ENCODE peak calls at places on chromosomes 13 and 19, in nine cellular contexts. B is GM23338, V is K562, G is stomach, N is HL-60, U is suprapubic skin, J is transverse colon, S is endothelial cell of umbilical vein, W is breast epithelium. A is an unnamed sample.

GRCh38 chr13:30133976-30134375 is 173.4 kb downstream of the KATNAL1 start:
- DNase-seq in W (no peak), S (no peak), V (no peak), N (no peak), J (no peak), G (no peak), U (no peak), B (no peak), A (no peak)

GRCh38 chr13:60538566-60538965 is 141.5 kb downstream of the TDRD3 start:
- DNase-seq in U (no peak), S (no peak), J (no peak), G (no peak), W (no peak), B (peak; percentile 8), V (no peak), N (no peak), A (no peak)

GRCh38 chr19:840519-841206 is at the start of gene PRTN3:
- DNase-seq in V (no peak), J (no peak), G (no peak), B (no peak), U (peak; percentile 79), W (no peak), S (no peak), N (peak; percentile 90), A (no peak)

GRCh38 chr19:8610041-8610927 is at the start of gene ADAMTS10:
- DNase-seq in G (no peak), J (peak; percentile 18), W (no peak), U (no peak), V (peak; percentile 75), N (peak; percentile 16), S (no peak), B (peak; percentile 76), A (no peak)

GRCh38 chr19:42441047-42441440 is 1.7 kb downstream of the CXCL17 start:
- DNase-seq in J (no peak), S (no peak), B (no peak), U (no peak), G (peak; percentile 51), V (no peak), N (peak; percentile 58), W (no peak), A (no peak)

GRCh38 chr13:45921337-45921736 is 69.8 kb upstream of the SIAH3 start:
- DNase-seq in G (no peak), B (no peak), J (no peak), U (no peak), V (no peak), W (no peak), S (no peak), N (no peak), A (no peak)

GRCh38 chr19:20607943-20608342 is 42.4 kb upstream of the ZNF737 start:
- DNase-seq in W (no peak), J (no peak), G (no peak), U (no peak), N (no peak), B (no peak), S (no peak), V (no peak), A (no peak)

GRCh38 chr19:29010276-29010675 is 202.7 kb downstream of the UQCRFS1 start:
- DNase-seq in U (no peak), G (no peak), J (no peak), N (no peak), V (no peak), S (no peak), B (no peak), W (no peak), A (no peak)

GRCh38 chr13:64925284-64925683 is 2304.9 kb downstream of the PCDH9 start:
- DNase-seq in V (no peak), J (no peak), U (no peak), S (no peak), N (no peak), W (no peak), G (no peak), B (peak; percentile 38), A (no peak)

GRCh38 chr13:45242070-45242469 is 41.2 kb upstream of the KCTD4 start:
- DNase-seq in V (no peak), G (no peak), N (peak; percentile 28), J (peak; percentile 33), U (no peak), B (no peak), S (peak; percentile 71), W (no peak), A (peak; percentile 9)

DNA sequence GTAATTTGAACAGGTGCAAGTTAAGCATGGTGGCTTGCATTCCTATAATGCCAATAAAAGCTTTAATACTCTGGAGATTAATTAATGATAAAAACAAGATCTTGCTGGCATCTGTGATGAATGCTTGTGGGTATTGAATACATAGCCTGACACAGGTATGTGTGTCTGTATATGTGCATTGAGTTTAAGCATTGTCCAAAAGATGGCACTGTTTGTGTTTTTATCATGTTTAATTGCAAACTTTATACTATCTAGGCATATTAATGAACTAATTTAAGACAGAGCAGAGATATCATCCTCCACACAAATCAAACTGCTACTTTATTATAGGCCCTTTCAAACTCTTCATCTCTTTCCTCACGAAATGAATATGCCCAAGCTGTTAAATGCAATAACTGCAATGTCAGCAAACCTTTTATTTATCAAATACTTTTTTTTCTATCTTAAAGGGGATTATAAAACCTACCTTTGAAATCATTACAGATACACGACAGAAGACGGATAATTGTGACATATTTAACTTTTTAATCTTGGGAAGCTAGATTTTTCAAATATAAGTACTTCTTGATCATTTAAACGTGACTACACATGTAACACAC is 86.5 kb downstream of the TNFSF11 start:
- DNase-seq in V (no peak), S (no peak), B (no peak), U (no peak), G (no peak), W (no peak), N (no peak), J (no peak), A (no peak)
- TF ChIP-seq CTCF in V (no peak), S (no peak), B (no peak), U (no peak), G (no peak), W (no peak), N (no peak), J (no peak), A (no peak)

DNA sequence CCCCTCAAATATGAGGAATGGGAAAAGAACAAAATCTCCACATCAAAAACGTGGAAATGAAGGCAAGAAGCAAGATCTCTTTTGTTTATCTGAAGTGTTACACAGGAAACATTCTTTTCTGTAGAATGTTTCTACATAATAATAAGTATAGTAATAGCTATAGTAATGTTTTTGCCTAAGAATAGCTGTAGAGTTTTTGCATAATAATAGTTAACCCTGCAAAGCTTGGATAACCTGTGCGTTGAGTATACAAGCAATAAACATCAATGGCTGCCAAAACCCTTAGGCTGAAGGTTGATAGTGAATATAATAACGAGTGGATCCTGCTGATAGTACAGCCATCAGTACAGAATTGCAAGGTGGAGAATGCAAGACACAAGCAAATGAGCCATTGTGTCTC is 11.1 kb upstream of the LILRA5 start:
- DNase-seq in J (no peak), N (no peak), G (no peak), S (no peak), U (no peak), B (peak; percentile 59), W (no peak), V (peak; percentile 37), A (no peak)
- H3K27ac ChIP-seq in J (no peak overlapping the region), N (no peak overlapping the region), G (no peak overlapping the region), S (no peak overlapping the region), U (no peak overlapping the region), B (no peak overlapping the region), W (no peak overlapping the region), V (no peak overlapping the region), A (no peak overlapping the region)

GRCh38 chr13:32299893-32300292 is 15.3 kb downstream of the ZAR1L start:
- DNase-seq in U (no peak), W (no peak), B (no peak), G (no peak), S (no peak), V (no peak), J (no peak), N (no peak), A (no peak)

GRCh38 chr13:32300920-32301319 is 14.2 kb downstream of the ZAR1L start:
- DNase-seq in V (no peak), W (no peak), U (no peak), N (no peak), B (no peak), J (no peak), G (no peak), S (no peak), A (no peak)

GRCh38 chr13:32298695-32299094 is 16.5 kb downstream of the ZAR1L start:
- DNase-seq in U (no peak), N (no peak), J (no peak), V (no peak), S (no peak), G (no peak), W (no peak), B (no peak), A (no peak)

GRCh38 chr13:32300406-32300805 is 14.8 kb downstream of the ZAR1L start:
- DNase-seq in J (no peak), N (no peak), S (no peak), B (no peak), V (no peak), U (no peak), G (no peak), W (no peak), A (no peak)

DNA sequence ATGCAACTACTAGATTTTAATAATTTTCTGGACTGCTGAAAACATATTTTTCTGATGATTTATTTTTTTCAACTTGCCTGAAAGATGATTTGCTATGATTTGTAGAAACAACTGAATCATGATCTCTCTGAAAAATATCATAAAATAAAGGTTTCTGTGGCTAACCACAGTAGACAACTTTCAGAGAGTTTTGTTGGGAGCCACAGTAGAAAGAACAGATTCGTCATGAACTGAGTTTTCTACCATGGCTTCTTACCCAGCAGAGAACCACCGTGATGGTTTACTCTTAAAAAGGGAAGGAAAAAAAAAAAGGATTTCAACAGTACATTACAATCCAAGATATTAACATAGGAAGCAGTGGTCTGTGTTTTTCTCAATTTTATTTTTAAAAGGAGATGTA is 18.0 kb downstream of the ZAR1L start:
- DNase-seq in V (no peak), J (no peak), U (no peak), B (no peak), N (no peak), W (no peak), G (no peak), S (no peak), A (no peak)
- TF ChIP-seq POLR2AphosphoS5 in V (no peak), J (no peak), U (no peak), B (no peak), N (no peak), W (no peak), G (no peak), S (no peak), A (no peak)

GRCh38 chr19:4721196-4721595 is 2.4 kb downstream of the DPP9 start:
- DNase-seq in G (no peak), W (no peak), N (no peak), B (no peak), U (no peak), J (no peak), V (no peak), S (no peak), A (no peak)

GRCh38 chr19:4722671-4723464 is 774 bp downstream of the DPP9 start:
- DNase-seq in N (peak; percentile 35), U (no peak), S (peak; percentile 30), B (no peak), W (no peak), V (no peak), G (peak; percentile 39), J (no peak), A (peak; percentile 50)

GRCh38 chr19:4720037-4720700 is 3.5 kb downstream of the DPP9 start:
- DNase-seq in G (no peak), J (no peak), W (no peak), N (no peak), V (no peak), U (no peak), S (no peak), B (no peak), A (no peak)

GRCh38 chr19:4724252-4724514 is 541 bp upstream of the DPP9 start:
- DNase-seq in N (no peak), V (no peak), S (no peak), U (no peak), J (peak; percentile 44), G (no peak), W (no peak), B (no peak), A (no peak)

GRCh38 chr19:4723465-4724251 is at the start of gene DPP9:
- DNase-seq in J (peak; percentile 97), S (peak; percentile 98), U (peak; percentile 99), B (peak; percentile 98), N (peak; percentile 98), G (peak; percentile 97), V (peak; percentile 97), W (peak; percentile 96), A (peak; percentile 97)
- TF ChIP-seq CTCF in J (peak; percentile 67), S (no peak), U (peak; percentile 30), B (no peak), N (no peak), G (peak; percentile 37), V (peak; percentile 29), W (peak; percentile 53), A (peak; percentile 59)

A was measured in prostate gland.